ENCODE peak calls at places on chromosomes 12 and 14, in five cellular contexts. One of them, this sample, is unnamed.
A peak's percentile ranks its signal among the peaks of the same experiment; 100 is the strongest.

GRCh38 chr12:15256760-15257159 is 35.5 kb upstream of the RERG start:
- DNase-seq in NCI-H2029 treated with DMSO at 0.1 percent for 48 hours: no peak
- DNase-seq in T47D: no peak
- DNase-seq in BJ: no peak
- DNase-seq in HEK293T: no peak
- DNase-seq in this sample: no peak

GRCh38 chr14:100825691-100826331 is at the start of gene MEG3:
- DNase-seq in NCI-H2029 treated with DMSO at 0.1 percent for 48 hours: no peak
- DNase-seq in T47D: no peak
- DNase-seq in BJ: peak; percentile 22
- DNase-seq in HEK293T: no peak
- DNase-seq in this sample: peak; percentile 53

GRCh38 chr12:40106655-40107054 is 774 bp upstream of the SLC2A13 start:
- DNase-seq in NCI-H2029 treated with DMSO at 0.1 percent for 48 hours: no peak
- DNase-seq in T47D: no peak
- DNase-seq in BJ: no peak
- DNase-seq in HEK293T: no peak
- DNase-seq in this sample: no peak

GRCh38 chr12:86414201-86414600 is 158.0 kb upstream of the MGAT4C start:
- DNase-seq in NCI-H2029 treated with DMSO at 0.1 percent for 48 hours: no peak
- DNase-seq in T47D: no peak
- DNase-seq in BJ: no peak
- DNase-seq in HEK293T: no peak
- DNase-seq in this sample: no peak

GRCh38 chr12:113405687-113406086 is 2.0 kb upstream of the SDS start:
- DNase-seq in NCI-H2029 treated with DMSO at 0.1 percent for 48 hours: no peak
- DNase-seq in T47D: no peak
- DNase-seq in BJ: no peak
- DNase-seq in HEK293T: no peak
- DNase-seq in this sample: peak; percentile 11

GRCh38 chr12:15146585-15146984 is 74.6 kb downstream of the RERG start:
- DNase-seq in NCI-H2029 treated with DMSO at 0.1 percent for 48 hours: no peak
- DNase-seq in T47D: no peak
- DNase-seq in BJ: no peak
- DNase-seq in HEK293T: no peak
- DNase-seq in this sample: peak; percentile 12

GRCh38 chr12:84911331-84912190 is 1.0 kb downstream of the SLC6A15 start:
- DNase-seq in NCI-H2029 treated with DMSO at 0.1 percent for 48 hours: no peak
- DNase-seq in T47D: peak; percentile 86
- DNase-seq in BJ: no peak
- DNase-seq in HEK293T: peak; percentile 79
- DNase-seq in this sample: peak; percentile 49

GRCh38 chr12:57730336-57731067 is 8.0 kb downstream of the AGAP2 start:
- DNase-seq in NCI-H2029 treated with DMSO at 0.1 percent for 48 hours: no peak
- DNase-seq in T47D: no peak
- DNase-seq in BJ: no peak
- DNase-seq in HEK293T: no peak
- DNase-seq in this sample: no peak

GRCh38 chr12:127428420-127428819 is 838.5 kb upstream of the TMEM132C start:
- DNase-seq in NCI-H2029 treated with DMSO at 0.1 percent for 48 hours: no peak
- DNase-seq in T47D: no peak
- DNase-seq in BJ: no peak
- DNase-seq in HEK293T: no peak
- DNase-seq in this sample: no peak

GRCh38 chr12:132197581-132198281 is 53.5 kb downstream of the NOC4L start:
- DNase-seq in NCI-H2029 treated with DMSO at 0.1 percent for 48 hours: no peak
- DNase-seq in T47D: no peak
- DNase-seq in BJ: no peak
- DNase-seq in HEK293T: no peak
- DNase-seq in this sample: no peak

GRCh38 chr12:22971771-22972191 is 346.8 kb downstream of the ETNK1 start:
- DNase-seq in NCI-H2029 treated with DMSO at 0.1 percent for 48 hours: no peak
- DNase-seq in T47D: no peak
- DNase-seq in BJ: no peak
- DNase-seq in HEK293T: no peak
- DNase-seq in this sample: no peak

GRCh38 chr12:92107621-92108131 is 38.0 kb downstream of the BTG1 start:
- DNase-seq in NCI-H2029 treated with DMSO at 0.1 percent for 48 hours: no peak
- DNase-seq in T47D: no peak
- DNase-seq in BJ: no peak
- DNase-seq in HEK293T: no peak
- DNase-seq in this sample: peak; percentile 33

GRCh38 chr14:38536376-38537038 is 280.6 kb upstream of the CLEC14A start:
- DNase-seq in NCI-H2029 treated with DMSO at 0.1 percent for 48 hours: no peak
- DNase-seq in T47D: no peak
- DNase-seq in BJ: no peak
- DNase-seq in HEK293T: no peak
- DNase-seq in this sample: no peak

GRCh38 chr14:22131749-22132476 is 457.1 kb downstream of the DAD1 start:
- DNase-seq in NCI-H2029 treated with DMSO at 0.1 percent for 48 hours: no peak
- DNase-seq in T47D: no peak
- DNase-seq in BJ: no peak
- DNase-seq in HEK293T: peak; percentile 22
- DNase-seq in this sample: no peak

GRCh38 chr12:108856428-108857157 is 790 bp downstream of the SSH1 start:
- DNase-seq in NCI-H2029 treated with DMSO at 0.1 percent for 48 hours: no peak
- DNase-seq in T47D: no peak
- DNase-seq in BJ: peak; percentile 56
- DNase-seq in HEK293T: no peak
- DNase-seq in this sample: peak; percentile 76

GRCh38 chr12:42854826-42855225 is 265.3 kb upstream of the PRICKLE1 start:
- DNase-seq in NCI-H2029 treated with DMSO at 0.1 percent for 48 hours: no peak
- DNase-seq in T47D: no peak
- DNase-seq in BJ: no peak
- DNase-seq in HEK293T: no peak
- DNase-seq in this sample: no peak

GRCh38 chr12:120214626-120215356 is 13.9 kb upstream of the RPLP0 start:
- DNase-seq in NCI-H2029 treated with DMSO at 0.1 percent for 48 hours: no peak
- DNase-seq in T47D: no peak
- DNase-seq in BJ: no peak
- DNase-seq in HEK293T: no peak
- DNase-seq in this sample: no peak

GRCh38 chr12:105748806-105749600 is 389.8 kb downstream of the NUAK1 start:
- DNase-seq in NCI-H2029 treated with DMSO at 0.1 percent for 48 hours: no peak
- DNase-seq in T47D: no peak
- DNase-seq in BJ: no peak
- DNase-seq in HEK293T: no peak
- DNase-seq in this sample: peak; percentile 15

GRCh38 chr14:81453166-81453766 is 53.1 kb upstream of the STON2 start:
- DNase-seq in NCI-H2029 treated with DMSO at 0.1 percent for 48 hours: no peak
- DNase-seq in T47D: peak; percentile 37
- DNase-seq in BJ: no peak
- DNase-seq in HEK293T: peak; percentile 46
- DNase-seq in this sample: peak; percentile 70

GRCh38 chr12:83015390-83016225 is 328.9 kb downstream of the TMTC2 start:
- DNase-seq in NCI-H2029 treated with DMSO at 0.1 percent for 48 hours: no peak
- DNase-seq in T47D: no peak
- DNase-seq in BJ: no peak
- DNase-seq in HEK293T: no peak
- DNase-seq in this sample: peak; percentile 89

GRCh38 chr14:105485720-105486332 is 860 bp upstream of the CRIP1 start:
- DNase-seq in NCI-H2029 treated with DMSO at 0.1 percent for 48 hours: no peak
- DNase-seq in T47D: peak; percentile 51
- DNase-seq in BJ: no peak
- DNase-seq in HEK293T: peak; percentile 46
- DNase-seq in this sample: no peak

GRCh38 chr12:51904951-51905471 is 2.3 kb upstream of the ACVRL1 start:
- DNase-seq in NCI-H2029 treated with DMSO at 0.1 percent for 48 hours: no peak
- DNase-seq in T47D: no peak
- DNase-seq in BJ: peak; percentile 42
- DNase-seq in HEK293T: no peak
- DNase-seq in this sample: no peak

GRCh38 chr14:76123426-76124095 is 28.2 kb upstream of the GPATCH2L start:
- DNase-seq in NCI-H2029 treated with DMSO at 0.1 percent for 48 hours: no peak
- DNase-seq in T47D: no peak
- DNase-seq in BJ: no peak
- DNase-seq in HEK293T: no peak
- DNase-seq in this sample: no peak

GRCh38 chr12:80118565-80119337 is 19.4 kb downstream of the OTOGL start:
- DNase-seq in NCI-H2029 treated with DMSO at 0.1 percent for 48 hours: no peak
- DNase-seq in T47D: no peak
- DNase-seq in BJ: no peak
- DNase-seq in HEK293T: no peak
- DNase-seq in this sample: no peak

GRCh38 chr14:33928895-33929294 is 22.0 kb downstream of the EGLN3 start:
- DNase-seq in NCI-H2029 treated with DMSO at 0.1 percent for 48 hours: no peak
- DNase-seq in T47D: no peak
- DNase-seq in BJ: no peak
- DNase-seq in HEK293T: no peak
- DNase-seq in this sample: no peak

GRCh38 chr12:57795354-57795753 is 12.8 kb downstream of the TSFM start:
- DNase-seq in NCI-H2029 treated with DMSO at 0.1 percent for 48 hours: no peak
- DNase-seq in T47D: no peak
- DNase-seq in BJ: no peak
- DNase-seq in HEK293T: no peak
- DNase-seq in this sample: no peak

GRCh38 chr14:31360919-31361662 is 59.3 kb downstream of the HEATR5A start:
- DNase-seq in NCI-H2029 treated with DMSO at 0.1 percent for 48 hours: no peak
- DNase-seq in T47D: no peak
- DNase-seq in BJ: peak; percentile 32
- DNase-seq in HEK293T: no peak
- DNase-seq in this sample: no peak

GRCh38 chr12:27148791-27149190 is 66.4 kb upstream of the C12orf71 start:
- DNase-seq in NCI-H2029 treated with DMSO at 0.1 percent for 48 hours: no peak
- DNase-seq in T47D: no peak
- DNase-seq in BJ: no peak
- DNase-seq in HEK293T: no peak
- DNase-seq in this sample: no peak

GRCh38 chr12:120583478-120584030 is 2.4 kb upstream of the POP5 start:
- DNase-seq in NCI-H2029 treated with DMSO at 0.1 percent for 48 hours: peak; percentile 46
- DNase-seq in T47D: peak; percentile 73
- DNase-seq in BJ: no peak
- DNase-seq in HEK293T: peak; percentile 76
- DNase-seq in this sample: peak; percentile 73

GRCh38 chr14:105876158-105876557 is 349.8 kb downstream of the TMEM121 start:
- DNase-seq in NCI-H2029 treated with DMSO at 0.1 percent for 48 hours: no peak
- DNase-seq in T47D: no peak
- DNase-seq in BJ: no peak
- DNase-seq in HEK293T: no peak
- DNase-seq in this sample: peak; percentile 3

GRCh38 chr12:42162198-42162597 is 17.5 kb upstream of the GXYLT1 start:
- DNase-seq in NCI-H2029 treated with DMSO at 0.1 percent for 48 hours: no peak
- DNase-seq in T47D: no peak
- DNase-seq in BJ: no peak
- DNase-seq in HEK293T: no peak
- DNase-seq in this sample: no peak

GRCh38 chr12:88227263-88227662 is 85.2 kb downstream of the TMTC3 start:
- DNase-seq in NCI-H2029 treated with DMSO at 0.1 percent for 48 hours: no peak
- DNase-seq in T47D: no peak
- DNase-seq in BJ: no peak
- DNase-seq in HEK293T: no peak
- DNase-seq in this sample: no peak

GRCh38 chr12:100675432-100675831 is 101.9 kb downstream of the GAS2L3 start:
- DNase-seq in NCI-H2029 treated with DMSO at 0.1 percent for 48 hours: peak; percentile 37
- DNase-seq in T47D: no peak
- DNase-seq in BJ: no peak
- DNase-seq in HEK293T: no peak
- DNase-seq in this sample: peak; percentile 22

GRCh38 chr12:95218164-95218851 is 701 bp downstream of the VEZT start:
- DNase-seq in NCI-H2029 treated with DMSO at 0.1 percent for 48 hours: peak; percentile 69
- DNase-seq in T47D: no peak
- DNase-seq in BJ: no peak
- DNase-seq in HEK293T: no peak
- DNase-seq in this sample: no peak